ENCODE peak calls at places on chromosomes 12 and 14, in six cellular contexts. One of them, this sample, is unnamed.

GRCh38 chr14:23544511-23545447 is 6.8 kb downstream of the ZFHX2 start:
- DNase-seq in NCI-H460: no peak
- DNase-seq in hippocampal formation: peak
- DNase-seq in KG1: no peak
- DNase-seq in activated CD4-positive, CD25-positive, alpha-beta regulatory T cell: no peak
- DNase-seq in AG08396: no peak
- DNase-seq in this sample: no peak

GRCh38 chr14:57987596-57988300 is 121.9 kb upstream of the SLC35F4 start:
- DNase-seq in hippocampal formation: no peak
- DNase-seq in AG08396: no peak
- DNase-seq in NCI-H460: no peak
- DNase-seq in KG1: no peak
- DNase-seq in activated CD4-positive, CD25-positive, alpha-beta regulatory T cell: no peak
- DNase-seq in this sample: no peak

GRCh38 chr12:27511723-27512045 is 12.3 kb upstream of the PPFIBP1 start:
- DNase-seq in KG1: no peak
- DNase-seq in hippocampal formation: no peak
- DNase-seq in NCI-H460: no peak
- DNase-seq in AG08396: no peak
- DNase-seq in activated CD4-positive, CD25-positive, alpha-beta regulatory T cell: no peak
- DNase-seq in this sample: no peak

GRCh38 chr12:113990548-113991223 is 24.6 kb upstream of the RBM19 start:
- DNase-seq in activated CD4-positive, CD25-positive, alpha-beta regulatory T cell: no peak
- DNase-seq in KG1: no peak
- DNase-seq in NCI-H460: no peak
- DNase-seq in hippocampal formation: no peak
- DNase-seq in AG08396: no peak
- DNase-seq in this sample: no peak

GRCh38 chr12:93094988-93095737 is 166.1 kb upstream of the EEA1 start:
- DNase-seq in AG08396: no peak
- DNase-seq in activated CD4-positive, CD25-positive, alpha-beta regulatory T cell: no peak
- DNase-seq in hippocampal formation: no peak
- DNase-seq in NCI-H460: no peak
- DNase-seq in KG1: no peak
- DNase-seq in this sample: peak

GRCh38 chr12:69240625-69240984 is 1.2 kb downstream of the CPSF6 start:
- DNase-seq in NCI-H460: no peak
- DNase-seq in hippocampal formation: no peak
- DNase-seq in AG08396: no peak
- DNase-seq in activated CD4-positive, CD25-positive, alpha-beta regulatory T cell: no peak
- DNase-seq in KG1: no peak
- DNase-seq in this sample: peak

GRCh38 chr14:105330491-105330895 is 15.9 kb downstream of the PACS2 start:
- DNase-seq in NCI-H460: no peak
- DNase-seq in KG1: no peak
- DNase-seq in AG08396: peak
- DNase-seq in hippocampal formation: no peak
- DNase-seq in activated CD4-positive, CD25-positive, alpha-beta regulatory T cell: no peak
- DNase-seq in this sample: no peak

GRCh38 chr12:128690641-128691040 is 133.1 kb downstream of the SLC15A4 start:
- DNase-seq in KG1: no peak
- DNase-seq in NCI-H460: no peak
- DNase-seq in hippocampal formation: no peak
- DNase-seq in activated CD4-positive, CD25-positive, alpha-beta regulatory T cell: no peak
- DNase-seq in AG08396: no peak
- DNase-seq in this sample: no peak

This sample was measured in activated naive CD4-positive, alpha-beta T cell treated with anti-CD3 and anti-CD28 coated beads, Interleukin-2, amount 10 ng/mL, durations not matched to agents 7 days and 5 days.